ENCODE peak calls at places on chromosomes 4 and X, in ten cellular contexts. G is SJSA1; P is skeletal muscle cell; C is left colon; R is choroid plexus epithelial cell; H is T-helper 2 cell; V is brain microvascular endothelial cell; A is activated T-helper 2 cell treated with anti-CD3 and anti-CD28 coated beads, Interferon-gamma antibody, Interleukin-2, Interleukin-4, amounts not matched to agents 10 μg/mL and 5 μg/mL and 100 μg/mL, durations not matched to agents 14 hours and 24 hours and 36 hours; Z is activated CD4-positive, alpha-beta T cell treated with anti-CD3 and anti-CD28 coated beads, Interleukin-2, amount 50 U/mL, for 1 hour; E is GM03348. L is an unnamed sample.

GRCh38 chr4:2264481-2265041 is 2.7 kb upstream of the MXD4 start:
- DNase-seq in Z (no peak), P (no peak), R (no peak), G (no peak), V (no peak), C (no peak), E (no peak), H (no peak), A (no peak), L (no peak)

GRCh38 chr4:15066140-15066539 is 63.9 kb downstream of the CPEB2 start:
- DNase-seq in V (no peak), E (no peak), G (no peak), A (no peak), C (no peak), R (no peak), P (no peak), H (no peak), Z (no peak), L (no peak)

GRCh38 chr4:142563682-142564291 is 282.3 kb downstream of the INPP4B start:
- DNase-seq in R (peak; percentile 39), C (no peak), G (no peak), E (no peak), H (no peak), P (peak; percentile 44), Z (no peak), V (peak; percentile 59), A (no peak), L (peak; percentile 7)

GRCh38 chrX:3226087-3226486 is 120.4 kb downstream of the MXRA5 start:
- DNase-seq in Z (no peak), G (no peak), H (no peak), R (no peak), C (no peak), E (no peak), P (no peak), V (no peak), A (no peak), L (no peak)

GRCh38 chr4:102614801-102615200 is 113.6 kb downstream of the NFKB1 start:
- DNase-seq in P (no peak), V (no peak), Z (no peak), C (no peak), R (no peak), G (no peak), H (peak; percentile 44), E (no peak), A (no peak), L (no peak)

GRCh38 chr4:2412534-2412884 is 5.9 kb downstream of the ZFYVE28 start:
- DNase-seq in H (peak; percentile 92), R (no peak), A (peak; percentile 71), C (peak; percentile 78), E (no peak), Z (peak; percentile 57), G (no peak), V (no peak), P (no peak), L (no peak)

GRCh38 chr4:188372856-188373255 is 233.6 kb downstream of the TRIML1 start:
- DNase-seq in E (no peak), P (no peak), G (no peak), V (no peak), A (no peak), Z (no peak), H (no peak), C (no peak), R (no peak), L (peak; percentile 4)

GRCh38 chr4:24743931-24744330 is 51.4 kb upstream of the SOD3 start:
- DNase-seq in R (peak; percentile 4), H (no peak), P (no peak), G (no peak), C (no peak), E (no peak), V (no peak), Z (no peak), A (no peak), L (no peak)

GRCh38 chr4:73777612-73778011 is 37.2 kb downstream of the CXCL8 start:
- DNase-seq in Z (no peak), C (no peak), P (peak; percentile 32), E (peak; percentile 21), V (peak; percentile 24), A (no peak), R (peak; percentile 65), G (no peak), H (no peak), L (peak; percentile 32)